ENCODE peak calls at places on chromosomes 5 and 9, in four cellular contexts. P is stomach, F is endothelial cell of umbilical vein, V is transverse colon. R is an unnamed sample.

GRCh38 chr5:65805082-65805481 is 83.1 kb downstream of the NLN start:
- DNase-seq in P (no peak), F (no peak), V (no peak), R (no peak)

GRCh38 chr9:16532272-16532671 is 338.2 kb downstream of the BNC2 start:
- DNase-seq in P (no peak), F (no peak), V (no peak), R (no peak)

GRCh38 chr5:116573279-116573616 is 1.4 kb downstream of the SEMA6A start:
- DNase-seq in P (peak; percentile 36), F (peak; percentile 18), V (peak; percentile 50), R (no peak)

GRCh38 chr5:120457839-120458507 is 6.1 kb upstream of the PRR16 start:
- DNase-seq in P (peak; percentile 82), F (peak; percentile 52), V (peak; percentile 81), R (peak; percentile 72)

GRCh38 chr9:36803951-36804350 is 230.1 kb downstream of the PAX5 start:
- DNase-seq in P (no peak), F (peak; percentile 2), V (no peak), R (peak; percentile 19)

GRCh38 chr5:179326176-179326997 is 18.9 kb downstream of the ADAMTS2 start:
- DNase-seq in P (no peak), F (no peak), V (peak; percentile 34), R (peak; percentile 78)

GRCh38 chr9:96187108-96187695 is 114.8 kb downstream of the HSD17B3 start:
- DNase-seq in P (peak; percentile 77), F (no peak), V (peak; percentile 84), R (peak; percentile 39)

GRCh38 chr9:132155514-132155913 is 6.3 kb upstream of the NTNG2 start:
- DNase-seq in P (no peak), F (no peak), V (no peak), R (no peak)

GRCh38 chr5:2674456-2674855 is 77.0 kb downstream of the IRX2 start:
- DNase-seq in P (no peak), F (no peak), V (no peak), R (no peak)

GRCh38 chr9:131284856-131285255 is 4.7 kb upstream of the PLPP7 start:
- DNase-seq in P (no peak), F (no peak), V (no peak), R (no peak)

GRCh38 chr5:179060116-179061008 is at the start of gene ZNF354C:
- DNase-seq in P (peak; percentile 86), F (peak; percentile 93), V (peak; percentile 86), R (peak; percentile 98)

GRCh38 chr9:97419315-97419867 is 7.5 kb downstream of the TDRD7 start:
- DNase-seq in P (no peak), F (peak; percentile 83), V (no peak), R (no peak)

GRCh38 chr9:98314381-98315066 is 59.1 kb upstream of the TBC1D2 start:
- DNase-seq in P (no peak), F (no peak), V (no peak), R (no peak)

GRCh38 chr9:70668751-70669150 is 254.3 kb upstream of the KLF9 start:
- DNase-seq in P (no peak), F (no peak), V (no peak), R (no peak)

GRCh38 chr9:15403155-15403554 is 19.5 kb upstream of the SNAPC3 start:
- DNase-seq in P (no peak), F (no peak), V (no peak), R (peak; percentile 95)

GRCh38 chr9:37730256-37730655 is 23.3 kb upstream of the TRMT10B start:
- DNase-seq in P (no peak), F (no peak), V (no peak), R (no peak)

GRCh38 chr9:37582548-37583157 is 6.5 kb upstream of the FBXO10 start:
- DNase-seq in P (no peak), F (peak; percentile 75), V (no peak), R (peak; percentile 69)

GRCh38 chr5:429453-430188 is 13.4 kb upstream of the EXOC3 start:
- DNase-seq in P (peak; percentile 23), F (no peak), V (peak; percentile 44), R (no peak)

GRCh38 chr9:1619915-1620705 is 395.0 kb upstream of the SMARCA2 start:
- DNase-seq in P (no peak), F (no peak), V (no peak), R (peak; percentile 51)

GRCh38 chr5:131068893-131069643 is 96.0 kb downstream of the HINT1 start:
- DNase-seq in P (no peak), F (no peak), V (peak; percentile 12), R (no peak)

GRCh38 chr9:115494958-115495690 is 377.2 kb upstream of the TNC start:
- DNase-seq in P (no peak), F (no peak), V (no peak), R (no peak)

GRCh38 chr9:104606202-104606601 is 775 bp upstream of the OR13C2 start:
- DNase-seq in P (no peak), F (no peak), V (no peak), R (no peak)

GRCh38 chr9:73176450-73176875 is 24.8 kb downstream of the ANXA1 start:
- DNase-seq in P (no peak), F (no peak), V (no peak), R (peak; percentile 11)

GRCh38 chr9:130128782-130129424 is 43.3 kb upstream of the NCS1 start:
- DNase-seq in P (no peak), F (peak; percentile 22), V (peak; percentile 39), R (no peak)
- TF ChIP-seq POLR2AphosphoS5 in P (no peak), F (no peak), V (no peak), R (no peak)

DNA sequence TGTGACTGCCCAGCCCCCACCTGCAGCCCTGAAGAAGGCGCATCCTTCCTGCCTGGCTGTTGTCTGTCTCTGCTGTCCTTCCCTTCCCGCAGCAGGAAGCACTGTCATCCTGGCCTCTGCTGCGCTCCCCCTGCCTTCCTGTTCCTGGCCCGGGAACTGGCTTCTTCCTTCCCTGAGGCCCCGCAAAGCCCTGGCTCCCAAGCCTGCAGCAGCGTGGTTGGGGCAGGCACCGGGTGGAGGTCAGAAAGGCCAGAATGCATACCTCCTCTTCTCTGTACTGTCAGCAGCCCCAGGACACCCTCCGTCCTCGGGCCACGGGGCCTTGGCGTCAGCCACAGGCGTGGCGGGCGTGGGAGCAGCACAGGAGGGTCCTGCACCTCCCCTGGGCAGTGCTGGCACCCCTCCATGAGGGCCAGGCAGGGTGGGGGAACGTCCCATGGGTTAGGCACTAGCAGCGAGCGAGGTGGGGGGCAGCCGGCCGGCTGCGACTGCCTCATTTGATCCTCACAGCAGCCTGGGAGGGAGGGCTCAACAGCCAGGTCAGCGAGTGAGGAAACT is 9.6 kb downstream of the FLT4 start:
- DNase-seq in P (no peak), F (no peak), V (peak; percentile 6), R (no peak)
- TF ChIP-seq POLR2AphosphoS5 in P (no peak), F (no peak), V (no peak), R (no peak)

DNA sequence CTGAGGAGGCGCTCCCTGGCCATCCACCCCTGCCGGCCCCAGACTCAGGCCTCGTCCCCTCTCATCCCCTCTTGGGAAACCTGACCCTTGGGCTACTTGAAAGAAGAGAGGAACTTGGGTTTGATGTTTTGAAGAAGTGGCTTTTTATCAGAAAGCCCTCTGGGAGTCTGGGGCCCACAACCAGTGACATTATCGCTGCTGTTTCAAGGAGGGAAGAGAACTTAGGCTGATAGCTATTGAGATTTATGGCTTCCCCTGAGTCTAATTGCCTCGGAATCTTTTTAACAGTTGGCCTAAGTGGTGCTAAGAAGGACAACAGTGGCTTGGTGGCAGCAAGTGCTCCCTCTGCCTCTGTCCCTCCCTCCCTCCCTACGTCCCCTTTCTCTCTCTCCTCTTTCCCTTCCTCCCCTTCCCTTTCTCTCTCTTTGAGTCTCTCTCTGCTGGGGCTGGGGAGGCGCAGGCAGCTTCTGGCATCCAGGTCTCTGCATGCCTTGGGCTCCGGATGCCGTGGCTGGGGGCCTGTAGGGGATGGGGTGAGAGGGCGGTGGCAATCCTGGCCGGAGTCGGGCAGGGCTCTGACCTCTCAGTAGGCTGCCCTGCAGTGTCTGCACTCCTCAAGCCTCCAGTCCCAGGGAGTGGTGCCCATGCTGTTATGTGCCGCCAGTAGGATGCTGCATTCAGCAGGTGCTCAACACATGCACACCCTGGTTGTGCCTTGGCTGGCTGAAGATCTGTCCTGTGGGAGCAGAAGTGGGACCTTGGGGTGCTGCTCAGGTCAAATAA is 49.6 kb upstream of the RXRA start:
- DNase-seq in P (no peak), F (no peak), V (no peak), R (no peak)
- TF ChIP-seq POLR2AphosphoS5 in P (no peak), F (no peak), V (no peak), R (no peak)

DNA sequence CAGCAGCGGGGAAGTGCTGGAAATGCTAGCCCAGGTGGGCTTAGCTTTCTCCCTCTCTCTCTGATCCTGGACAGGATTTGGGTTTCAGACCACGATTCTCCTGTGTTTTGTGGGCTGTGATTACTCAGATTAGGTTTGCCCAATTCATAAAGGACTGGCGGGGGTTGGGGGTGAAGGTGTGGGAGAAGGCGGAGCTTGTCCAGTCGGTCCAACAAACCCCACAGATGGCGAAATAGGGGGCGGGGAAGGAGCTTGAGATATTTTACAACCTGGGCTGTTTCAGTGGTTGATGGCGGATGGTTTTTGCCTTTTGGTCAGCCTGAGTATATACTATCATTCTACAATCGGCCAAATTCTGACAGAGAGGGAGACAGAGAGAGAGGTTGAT is 35.2 kb downstream of the PCDHAC2 start:
- DNase-seq in P (no peak), F (no peak), V (no peak), R (peak; percentile 65)
- TF ChIP-seq POLR2AphosphoS5 in P (no peak), F (no peak), V (no peak), R (no peak)

GRCh38 chr5:149452007-149452664 is 73.0 kb upstream of the IL17B start:
- DNase-seq in P (peak; percentile 84), F (peak; percentile 94), V (peak; percentile 82), R (peak; percentile 63)
- TF ChIP-seq POLR2AphosphoS5 in P (peak; percentile 94), F (peak; percentile 85), V (peak; percentile 88), R (no peak)

GRCh38 chr9:127815512-127816361 is 13.1 kb downstream of the FPGS start:
- DNase-seq in P (no peak), F (no peak), V (no peak), R (no peak)

GRCh38 chr9:127812009-127812408 is 9.3 kb downstream of the FPGS start:
- DNase-seq in P (no peak), F (no peak), V (no peak), R (no peak)

GRCh38 chr9:127814619-127815511 is 12.2 kb downstream of the FPGS start:
- DNase-seq in P (no peak), F (no peak), V (no peak), R (no peak)

GRCh38 chr9:127812936-127813675 is 10.4 kb downstream of the FPGS start:
- DNase-seq in P (no peak), F (no peak), V (no peak), R (no peak)

GRCh38 chr9:127813739-127814226 is 11.1 kb downstream of the FPGS start:
- DNase-seq in P (no peak), F (peak; percentile 68), V (no peak), R (no peak)
- TF ChIP-seq POLR2AphosphoS5 in P (no peak), F (no peak), V (no peak), R (no peak)

R was measured in GM23338.